ENCODE peak calls at places on chromosomes 11 and 22, in seven cellular contexts. One of them, this sample, is unnamed.

GRCh38 chr11:110447897-110448522 is 18.3 kb downstream of the FDX1 start:
- DNase-seq in HepG2: no peak
- DNase-seq in K562: no peak
- DNase-seq in ovary: no peak
- DNase-seq in sigmoid colon: no peak
- DNase-seq in transverse colon: no peak
- DNase-seq in stomach: no peak
- DNase-seq in this sample: no peak

GRCh38 chr22:36926721-36927435 is 13.4 kb downstream of the CSF2RB start:
- DNase-seq in stomach: no peak
- DNase-seq in ovary: no peak
- DNase-seq in HepG2: no peak
- DNase-seq in sigmoid colon: no peak
- DNase-seq in transverse colon: no peak
- DNase-seq in K562: no peak
- DNase-seq in this sample: no peak

GRCh38 chr11:86688398-86689179 is 16.2 kb upstream of the ME3 start:
- DNase-seq in ovary: no peak
- DNase-seq in sigmoid colon: no peak
- DNase-seq in HepG2: no peak
- DNase-seq in K562: no peak
- DNase-seq in transverse colon: no peak
- DNase-seq in stomach: no peak
- DNase-seq in this sample: no peak

GRCh38 chr11:106956887-106957505 is 61.3 kb downstream of the GUCY1A2 start:
- DNase-seq in K562: no peak
- DNase-seq in transverse colon: no peak
- DNase-seq in HepG2: no peak
- DNase-seq in stomach: no peak
- DNase-seq in sigmoid colon: no peak
- DNase-seq in ovary: no peak
- DNase-seq in this sample: no peak

GRCh38 chr22:50340157-50340879 is 2.8 kb upstream of the PPP6R2 start:
- DNase-seq in ovary: no peak
- DNase-seq in HepG2: peak; percentile 70
- DNase-seq in K562: peak; percentile 56
- DNase-seq in sigmoid colon: no peak
- DNase-seq in transverse colon: no peak
- DNase-seq in stomach: no peak
- DNase-seq in this sample: no peak

GRCh38 chr22:20389288-20389687 is 4.7 kb upstream of the ZNF74 start:
- DNase-seq in HepG2: no peak
- DNase-seq in sigmoid colon: no peak
- DNase-seq in stomach: no peak
- DNase-seq in ovary: no peak
- DNase-seq in K562: no peak
- DNase-seq in transverse colon: no peak
- DNase-seq in this sample: no peak

GRCh38 chr22:43171607-43172006 is 15.3 kb downstream of the TTLL12 start:
- DNase-seq in HepG2: no peak
- DNase-seq in K562: no peak
- DNase-seq in sigmoid colon: no peak
- DNase-seq in stomach: peak; percentile 58
- DNase-seq in ovary: no peak
- DNase-seq in transverse colon: peak; percentile 86
- DNase-seq in this sample: no peak

GRCh38 chr11:80637011-80637410 is 1196.2 kb upstream of the TENM4 start:
- DNase-seq in ovary: no peak
- DNase-seq in K562: no peak
- DNase-seq in transverse colon: no peak
- DNase-seq in HepG2: no peak
- DNase-seq in stomach: no peak
- DNase-seq in sigmoid colon: no peak
- DNase-seq in this sample: no peak

GRCh38 chr11:110092577-110093406 is at the start of gene ZC3H12C:
- DNase-seq in ovary: peak; percentile 82
- DNase-seq in transverse colon: peak; percentile 89
- DNase-seq in sigmoid colon: peak; percentile 95
- DNase-seq in HepG2: peak; percentile 84
- DNase-seq in K562: peak; percentile 79
- DNase-seq in stomach: peak; percentile 87
- DNase-seq in this sample: peak; percentile 68

GRCh38 chr11:128888034-128888985 is 2.8 kb upstream of the KCNJ5 start:
- DNase-seq in stomach: no peak
- DNase-seq in K562: no peak
- DNase-seq in ovary: no peak
- DNase-seq in transverse colon: no peak
- DNase-seq in sigmoid colon: no peak
- DNase-seq in HepG2: no peak
- DNase-seq in this sample: no peak

GRCh38 chr11:123145220-123145619 is 49.8 kb downstream of the CLMP start:
- DNase-seq in stomach: no peak
- DNase-seq in HepG2: peak; percentile 67
- DNase-seq in transverse colon: no peak
- DNase-seq in ovary: peak; percentile 49
- DNase-seq in K562: no peak
- DNase-seq in sigmoid colon: no peak
- DNase-seq in this sample: no peak

GRCh38 chr11:132402056-132402684 is 1031.8 kb downstream of the NTM start:
- DNase-seq in K562: peak; percentile 1
- DNase-seq in transverse colon: peak; percentile 19
- DNase-seq in ovary: no peak
- DNase-seq in stomach: no peak
- DNase-seq in sigmoid colon: no peak
- DNase-seq in HepG2: no peak
- DNase-seq in this sample: no peak

GRCh38 chr11:127656266-127656879 is 655.8 kb upstream of the KIRREL3 start:
- DNase-seq in sigmoid colon: no peak
- DNase-seq in HepG2: no peak
- DNase-seq in stomach: no peak
- DNase-seq in K562: no peak
- DNase-seq in ovary: no peak
- DNase-seq in transverse colon: no peak
- DNase-seq in this sample: no peak

GRCh38 chr11:75306529-75306928 is 44.9 kb downstream of the ARRB1 start:
- DNase-seq in transverse colon: no peak
- DNase-seq in HepG2: no peak
- DNase-seq in K562: no peak
- DNase-seq in stomach: no peak
- DNase-seq in sigmoid colon: peak; percentile 50
- DNase-seq in ovary: no peak
- DNase-seq in this sample: no peak

GRCh38 chr11:77619576-77620198 is 17.9 kb downstream of the CLNS1A start:
- DNase-seq in HepG2: peak; percentile 50
- DNase-seq in stomach: no peak
- DNase-seq in transverse colon: no peak
- DNase-seq in sigmoid colon: no peak
- DNase-seq in ovary: no peak
- DNase-seq in K562: peak; percentile 64
- DNase-seq in this sample: peak; percentile 37

GRCh38 chr11:59710136-59710847 is 3.4 kb downstream of the OR10V1 start:
- DNase-seq in ovary: no peak
- DNase-seq in sigmoid colon: no peak
- DNase-seq in K562: peak; percentile 62
- DNase-seq in stomach: no peak
- DNase-seq in transverse colon: no peak
- DNase-seq in HepG2: no peak
- DNase-seq in this sample: no peak

GRCh38 chr11:18634140-18635032 is at the start of gene SPTY2D1:
- DNase-seq in ovary: peak; percentile 99
- DNase-seq in transverse colon: peak; percentile 99
- DNase-seq in K562: peak; percentile 100
- DNase-seq in HepG2: peak; percentile 99
- DNase-seq in stomach: peak; percentile 100
- DNase-seq in sigmoid colon: peak; percentile 100
- DNase-seq in this sample: peak; percentile 99
- TF ChIP-seq EP300 in ovary: peak; percentile 39
- TF ChIP-seq EP300 in transverse colon: no peak
- TF ChIP-seq EP300 in K562: peak; percentile 32
- TF ChIP-seq EP300 in HepG2: no peak
- TF ChIP-seq EP300 in stomach: no peak
- TF ChIP-seq EP300 in sigmoid colon: no peak
- TF ChIP-seq EP300 in this sample: peak; percentile 92

GRCh38 chr22:39177791-39178190 is 25.3 kb upstream of the CBX7 start:
- DNase-seq in HepG2: no peak
- DNase-seq in stomach: no peak
- DNase-seq in ovary: no peak
- DNase-seq in transverse colon: no peak
- DNase-seq in K562: no peak
- DNase-seq in sigmoid colon: no peak
- DNase-seq in this sample: no peak
- TF ChIP-seq EP300 in HepG2: no peak
- TF ChIP-seq EP300 in stomach: no peak
- TF ChIP-seq EP300 in ovary: no peak
- TF ChIP-seq EP300 in transverse colon: no peak
- TF ChIP-seq EP300 in K562: no peak
- TF ChIP-seq EP300 in sigmoid colon: no peak
- TF ChIP-seq EP300 in this sample: no peak

GRCh38 chr22:35837328-35837727 is 119.7 kb downstream of the APOL5 start:
- DNase-seq in stomach: no peak
- DNase-seq in ovary: no peak
- DNase-seq in sigmoid colon: no peak
- DNase-seq in HepG2: no peak
- DNase-seq in transverse colon: no peak
- DNase-seq in K562: no peak
- DNase-seq in this sample: no peak

GRCh38 chr22:35838849-35839646 is 121.4 kb downstream of the APOL5 start:
- DNase-seq in K562: no peak
- DNase-seq in ovary: peak; percentile 54
- DNase-seq in stomach: no peak
- DNase-seq in transverse colon: peak; percentile 28
- DNase-seq in sigmoid colon: peak; percentile 84
- DNase-seq in HepG2: peak; percentile 45
- DNase-seq in this sample: peak; percentile 35

GRCh38 chr22:35834080-35834479 is 116.4 kb downstream of the APOL5 start:
- DNase-seq in HepG2: no peak
- DNase-seq in transverse colon: no peak
- DNase-seq in K562: no peak
- DNase-seq in sigmoid colon: no peak
- DNase-seq in ovary: no peak
- DNase-seq in stomach: no peak
- DNase-seq in this sample: no peak

GRCh38 chr22:35835267-35835997 is 117.8 kb downstream of the APOL5 start:
- DNase-seq in ovary: no peak
- DNase-seq in K562: no peak
- DNase-seq in transverse colon: no peak
- DNase-seq in stomach: no peak
- DNase-seq in sigmoid colon: no peak
- DNase-seq in HepG2: no peak
- DNase-seq in this sample: no peak

DNA sequence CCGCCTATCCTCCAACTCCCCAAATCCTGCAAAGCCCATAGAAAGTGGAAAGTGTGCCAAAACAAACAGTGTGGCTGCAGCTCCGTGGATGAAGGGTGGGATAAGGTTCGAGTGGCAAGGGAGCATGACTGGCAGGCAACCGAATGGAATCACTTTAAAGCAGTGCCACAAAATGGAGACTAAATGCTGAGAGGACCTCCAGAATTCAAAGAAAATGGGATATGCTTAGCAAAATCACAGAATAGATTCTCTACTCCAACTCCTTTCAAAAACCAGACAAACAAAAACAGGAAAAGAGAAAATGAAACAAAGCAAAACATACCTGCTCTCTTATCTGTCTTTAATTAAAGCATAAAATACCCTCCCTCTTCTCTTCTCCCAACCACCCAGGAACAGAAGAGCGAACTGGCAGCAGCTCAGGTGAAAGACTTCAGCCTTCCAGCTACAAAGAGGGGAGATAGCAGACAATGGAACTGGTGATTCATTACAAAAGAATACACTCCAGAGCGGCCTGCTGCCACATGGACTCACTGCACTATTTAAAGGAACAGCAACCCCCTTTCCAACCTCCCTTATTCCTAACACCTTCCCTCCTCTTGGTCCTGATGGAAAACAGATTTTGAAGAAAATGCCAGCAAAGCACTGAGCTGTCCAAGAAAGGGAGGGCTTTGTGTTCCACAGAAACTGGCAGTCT is 118.5 kb downstream of the APOL5 start:
- DNase-seq in transverse colon: peak; percentile 38
- DNase-seq in K562: peak; percentile 16
- DNase-seq in HepG2: peak; percentile 71
- DNase-seq in ovary: peak; percentile 55
- DNase-seq in sigmoid colon: peak; percentile 76
- DNase-seq in stomach: peak; percentile 43
- DNase-seq in this sample: peak; percentile 20
- TF ChIP-seq EP300 in transverse colon: no peak
- TF ChIP-seq EP300 in K562: no peak
- TF ChIP-seq EP300 in HepG2: no peak
- TF ChIP-seq EP300 in ovary: no peak
- TF ChIP-seq EP300 in sigmoid colon: no peak
- TF ChIP-seq EP300 in stomach: no peak
- TF ChIP-seq EP300 in this sample: no peak

GRCh38 chr11:819129-819931 is 616 bp downstream of the PNPLA2 start:
- DNase-seq in transverse colon: peak; percentile 96
- DNase-seq in sigmoid colon: peak; percentile 97
- DNase-seq in stomach: peak; percentile 96
- DNase-seq in HepG2: peak; percentile 77
- DNase-seq in K562: peak; percentile 94
- DNase-seq in ovary: peak; percentile 90
- DNase-seq in this sample: peak; percentile 92
- TF ChIP-seq EP300 in transverse colon: peak; percentile 48
- TF ChIP-seq EP300 in sigmoid colon: no peak
- TF ChIP-seq EP300 in stomach: no peak
- TF ChIP-seq EP300 in HepG2: no peak
- TF ChIP-seq EP300 in K562: no peak
- TF ChIP-seq EP300 in ovary: no peak
- TF ChIP-seq EP300 in this sample: no peak

GRCh38 chr22:24989541-24989951 is 37.0 kb downstream of the KIAA1671 start:
- DNase-seq in stomach: no peak
- DNase-seq in sigmoid colon: no peak
- DNase-seq in transverse colon: no peak
- DNase-seq in HepG2: no peak
- DNase-seq in K562: no peak
- DNase-seq in ovary: peak; percentile 40
- DNase-seq in this sample: peak; percentile 51
- TF ChIP-seq EP300 in stomach: no peak
- TF ChIP-seq EP300 in sigmoid colon: no peak
- TF ChIP-seq EP300 in transverse colon: no peak
- TF ChIP-seq EP300 in HepG2: no peak
- TF ChIP-seq EP300 in K562: no peak
- TF ChIP-seq EP300 in ovary: no peak
- TF ChIP-seq EP300 in this sample: peak; percentile 34

DNA sequence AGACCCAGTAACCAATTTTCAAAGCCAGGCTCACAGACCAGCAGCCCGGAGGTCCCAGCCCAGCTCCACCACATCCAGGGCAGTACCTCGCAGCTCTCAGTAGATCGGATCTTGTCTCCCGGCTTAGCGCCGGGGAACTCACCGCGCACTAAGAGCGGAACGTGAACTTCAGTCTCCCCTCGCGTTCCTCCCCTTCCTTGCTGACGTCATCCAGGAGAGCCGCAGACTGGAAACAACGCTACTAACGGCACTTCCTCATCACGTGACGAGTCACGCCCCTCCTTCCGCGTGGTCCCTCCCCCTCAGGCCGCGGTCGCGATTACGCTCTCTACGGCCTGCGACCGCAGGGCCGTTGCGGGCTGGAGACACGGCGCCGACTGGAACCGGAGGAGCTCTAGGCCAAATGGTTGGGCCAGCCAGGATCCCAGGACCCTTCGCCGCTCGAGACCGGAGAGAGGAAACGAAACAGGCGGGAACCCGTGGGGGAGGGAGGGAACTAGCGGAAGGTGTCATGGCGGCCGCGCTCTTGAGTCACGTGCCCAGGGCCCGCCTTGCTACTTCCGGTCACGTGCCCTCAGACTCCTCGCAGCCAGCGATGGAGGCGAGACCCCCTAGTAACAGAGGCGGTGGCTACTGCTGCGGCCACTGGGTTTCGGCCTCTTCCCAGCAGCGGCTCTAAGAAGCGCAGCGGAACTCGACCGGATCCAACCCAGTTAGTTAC is at the start of the genes GTF2H1 and HPS5:
- DNase-seq in K562: peak; percentile 99
- DNase-seq in ovary: peak; percentile 95
- DNase-seq in transverse colon: peak; percentile 98
- DNase-seq in HepG2: peak; percentile 98
- DNase-seq in sigmoid colon: peak; percentile 99
- DNase-seq in stomach: peak; percentile 96
- DNase-seq in this sample: peak; percentile 89
- TF ChIP-seq EP300 in K562: no peak
- TF ChIP-seq EP300 in ovary: peak; percentile 98
- TF ChIP-seq EP300 in transverse colon: peak; percentile 90
- TF ChIP-seq EP300 in HepG2: no peak
- TF ChIP-seq EP300 in sigmoid colon: peak; percentile 47
- TF ChIP-seq EP300 in stomach: peak; percentile 87
- TF ChIP-seq EP300 in this sample: peak; percentile 98

This sample was measured in tibial nerve.